ENCODE peak calls at places on chromosomes 16 and 17, in six cellular contexts. One of them, this sample, is unnamed.

GRCh38 chr16:75996491-75996890 is 270.2 kb upstream of the CPHXL start:
- DNase-seq in tibial nerve: no peak
- DNase-seq in heart left ventricle: no peak
- DNase-seq in GM12891: no peak
- DNase-seq in transverse colon: no peak
- DNase-seq in uterus: no peak
- DNase-seq in this sample: no peak

GRCh38 chr17:34068506-34069035 is 186.5 kb upstream of the CCL2 start:
- DNase-seq in tibial nerve: no peak
- DNase-seq in heart left ventricle: no peak
- DNase-seq in GM12891: no peak
- DNase-seq in transverse colon: no peak
- DNase-seq in uterus: no peak
- DNase-seq in this sample: no peak

GRCh38 chr16:11084484-11085024 is 140.2 kb downstream of the CLEC16A start:
- DNase-seq in tibial nerve: no peak
- DNase-seq in heart left ventricle: peak
- DNase-seq in GM12891: no peak
- DNase-seq in transverse colon: no peak
- DNase-seq in uterus: peak
- DNase-seq in this sample: no peak

GRCh38 chr17:59284317-59284716 is 47.1 kb upstream of the YPEL2 start:
- DNase-seq in tibial nerve: no peak
- DNase-seq in heart left ventricle: no peak
- DNase-seq in GM12891: no peak
- DNase-seq in transverse colon: no peak
- DNase-seq in uterus: no peak
- DNase-seq in this sample: no peak

GRCh38 chr17:42667088-42667951 is 8.2 kb downstream of the TUBG2 start:
- DNase-seq in tibial nerve: no peak
- DNase-seq in heart left ventricle: peak
- DNase-seq in GM12891: no peak
- DNase-seq in transverse colon: peak
- DNase-seq in uterus: peak
- DNase-seq in this sample: no peak

GRCh38 chr17:46169913-46170312 is 23.3 kb downstream of the KANSL1 start:
- DNase-seq in tibial nerve: no peak
- DNase-seq in heart left ventricle: no peak
- DNase-seq in GM12891: no peak
- DNase-seq in transverse colon: no peak
- DNase-seq in uterus: no peak
- DNase-seq in this sample: no peak

GRCh38 chr17:53949473-53950090 is 126.9 kb downstream of the KIF2B start:
- DNase-seq in tibial nerve: no peak
- DNase-seq in heart left ventricle: no peak
- DNase-seq in GM12891: no peak
- DNase-seq in transverse colon: no peak
- DNase-seq in uterus: no peak
- DNase-seq in this sample: no peak

GRCh38 chr16:6684076-6684673 is 648.5 kb upstream of the RBFOX1 start:
- DNase-seq in tibial nerve: no peak
- DNase-seq in heart left ventricle: no peak
- DNase-seq in GM12891: peak
- DNase-seq in transverse colon: peak
- DNase-seq in uterus: no peak
- DNase-seq in this sample: peak

GRCh38 chr17:81516439-81516838 is 3.8 kb upstream of the ACTG1 start:
- DNase-seq in tibial nerve: no peak
- DNase-seq in heart left ventricle: no peak
- DNase-seq in GM12891: no peak
- DNase-seq in transverse colon: peak
- DNase-seq in uterus: peak
- DNase-seq in this sample: no peak

GRCh38 chr16:86517652-86518258 is 7.4 kb downstream of the FOXF1 start:
- DNase-seq in tibial nerve: peak
- DNase-seq in heart left ventricle: peak
- DNase-seq in GM12891: no peak
- DNase-seq in transverse colon: peak
- DNase-seq in uterus: peak
- DNase-seq in this sample: no peak

GRCh38 chr16:77993586-77993985 is 28.8 kb upstream of the CLEC3A start:
- DNase-seq in tibial nerve: no peak
- DNase-seq in heart left ventricle: no peak
- DNase-seq in GM12891: no peak
- DNase-seq in transverse colon: no peak
- DNase-seq in uterus: peak
- DNase-seq in this sample: no peak

GRCh38 chr17:65953316-65954147 is 238.4 kb downstream of the CEP112 start:
- DNase-seq in tibial nerve: no peak
- DNase-seq in heart left ventricle: no peak
- DNase-seq in GM12891: no peak
- DNase-seq in transverse colon: no peak
- DNase-seq in uterus: no peak
- DNase-seq in this sample: no peak

GRCh38 chr17:27244481-27245223 is 49.3 kb upstream of the WSB1 start:
- DNase-seq in tibial nerve: peak
- DNase-seq in heart left ventricle: peak
- DNase-seq in GM12891: no peak
- DNase-seq in transverse colon: peak
- DNase-seq in uterus: peak
- DNase-seq in this sample: no peak

GRCh38 chr17:21549107-21549687 is 143.1 kb upstream of the KCNJ18 start:
- DNase-seq in tibial nerve: no peak
- DNase-seq in heart left ventricle: no peak
- DNase-seq in GM12891: no peak
- DNase-seq in transverse colon: no peak
- DNase-seq in uterus: no peak
- DNase-seq in this sample: no peak

GRCh38 chr16:49560018-49560830 is 186.6 kb downstream of the C16orf78 start:
- DNase-seq in tibial nerve: peak
- DNase-seq in heart left ventricle: no peak
- DNase-seq in GM12891: no peak
- DNase-seq in transverse colon: no peak
- DNase-seq in uterus: no peak
- DNase-seq in this sample: no peak

GRCh38 chr16:16041196-16041892 is 91.9 kb downstream of the ABCC1 start:
- DNase-seq in tibial nerve: no peak
- DNase-seq in heart left ventricle: no peak
- DNase-seq in GM12891: no peak
- DNase-seq in transverse colon: no peak
- DNase-seq in uterus: no peak
- DNase-seq in this sample: peak

GRCh38 chr16:80666378-80667257 is 125.8 kb downstream of the DYNLRB2 start:
- DNase-seq in tibial nerve: no peak
- DNase-seq in heart left ventricle: no peak
- DNase-seq in GM12891: no peak
- DNase-seq in transverse colon: no peak
- DNase-seq in uterus: no peak
- DNase-seq in this sample: no peak

GRCh38 chr16:81831722-81832126 is 52.6 kb downstream of the PLCG2 start:
- DNase-seq in tibial nerve: peak
- DNase-seq in heart left ventricle: peak
- DNase-seq in GM12891: peak
- DNase-seq in transverse colon: peak
- DNase-seq in uterus: peak
- DNase-seq in this sample: no peak

GRCh38 chr17:68057531-68057952 is 22.0 kb downstream of the KPNA2 start:
- DNase-seq in tibial nerve: no peak
- DNase-seq in heart left ventricle: no peak
- DNase-seq in GM12891: no peak
- DNase-seq in transverse colon: peak
- DNase-seq in uterus: no peak
- DNase-seq in this sample: no peak

GRCh38 chr16:52398491-52398960 is 148.4 kb downstream of the TOX3 start:
- DNase-seq in tibial nerve: no peak
- DNase-seq in heart left ventricle: no peak
- DNase-seq in GM12891: no peak
- DNase-seq in transverse colon: no peak
- DNase-seq in uterus: no peak
- DNase-seq in this sample: no peak

GRCh38 chr17:20952183-20952582 is 90.6 kb downstream of the USP22 start:
- DNase-seq in tibial nerve: no peak
- DNase-seq in heart left ventricle: no peak
- DNase-seq in GM12891: no peak
- DNase-seq in transverse colon: peak
- DNase-seq in uterus: no peak
- DNase-seq in this sample: no peak

GRCh38 chr16:54107803-54108202 is 178.8 kb downstream of the IRX3 start:
- DNase-seq in tibial nerve: no peak
- DNase-seq in heart left ventricle: no peak
- DNase-seq in GM12891: no peak
- DNase-seq in transverse colon: no peak
- DNase-seq in uterus: no peak
- DNase-seq in this sample: no peak

GRCh38 chr16:89721644-89722391 is 481 bp downstream of the ZNF276 start:
- DNase-seq in tibial nerve: no peak
- DNase-seq in heart left ventricle: peak
- DNase-seq in GM12891: no peak
- DNase-seq in transverse colon: peak
- DNase-seq in uterus: no peak
- DNase-seq in this sample: no peak
- TF ChIP-seq POLR2A in tibial nerve: peak
- TF ChIP-seq POLR2A in heart left ventricle: no peak
- TF ChIP-seq POLR2A in GM12891: no peak
- TF ChIP-seq POLR2A in transverse colon: no peak
- TF ChIP-seq POLR2A in uterus: peak
- TF ChIP-seq POLR2A in this sample: no peak

DNA sequence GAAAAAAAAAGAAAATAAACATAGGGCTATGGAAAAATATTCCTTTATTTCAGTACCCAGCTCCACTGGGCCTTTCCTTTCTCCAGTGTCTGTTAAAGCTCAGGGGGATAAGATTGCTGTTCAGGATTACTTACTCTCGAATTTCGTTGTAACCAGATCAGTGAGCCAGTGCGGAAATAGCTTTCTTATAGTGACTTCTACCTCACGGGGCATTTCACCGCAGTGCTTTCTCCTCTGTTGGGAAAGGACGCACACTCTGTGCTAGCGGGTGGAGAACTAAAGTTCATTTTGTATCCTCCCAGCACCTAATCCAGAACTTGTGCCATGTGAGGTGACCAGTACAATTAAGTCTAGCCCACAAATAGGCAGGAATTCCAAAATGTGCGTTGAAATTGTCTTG is 38.3 kb downstream of the RPA1 start:
- DNase-seq in tibial nerve: no peak
- DNase-seq in heart left ventricle: no peak
- DNase-seq in GM12891: no peak
- DNase-seq in transverse colon: no peak
- DNase-seq in uterus: no peak
- DNase-seq in this sample: no peak
- TF ChIP-seq POLR2A in tibial nerve: no peak
- TF ChIP-seq POLR2A in heart left ventricle: no peak
- TF ChIP-seq POLR2A in GM12891: no peak
- TF ChIP-seq POLR2A in transverse colon: no peak
- TF ChIP-seq POLR2A in uterus: no peak
- TF ChIP-seq POLR2A in this sample: no peak

GRCh38 chr16:14501331-14502255 is 128.5 kb downstream of the PARN start:
- DNase-seq in tibial nerve: peak
- DNase-seq in heart left ventricle: peak
- DNase-seq in GM12891: no peak
- DNase-seq in transverse colon: peak
- DNase-seq in uterus: peak
- DNase-seq in this sample: peak

GRCh38 chr16:14502932-14503741 is 126.9 kb downstream of the PARN start:
- DNase-seq in tibial nerve: no peak
- DNase-seq in heart left ventricle: no peak
- DNase-seq in GM12891: no peak
- DNase-seq in transverse colon: no peak
- DNase-seq in uterus: no peak
- DNase-seq in this sample: no peak

GRCh38 chr16:14499110-14499509 is 130.9 kb downstream of the PARN start:
- DNase-seq in tibial nerve: no peak
- DNase-seq in heart left ventricle: no peak
- DNase-seq in GM12891: no peak
- DNase-seq in transverse colon: no peak
- DNase-seq in uterus: no peak
- DNase-seq in this sample: no peak

GRCh38 chr16:14500791-14501190 is 129.3 kb downstream of the PARN start:
- DNase-seq in tibial nerve: no peak
- DNase-seq in heart left ventricle: no peak
- DNase-seq in GM12891: no peak
- DNase-seq in transverse colon: no peak
- DNase-seq in uterus: no peak
- DNase-seq in this sample: no peak

DNA sequence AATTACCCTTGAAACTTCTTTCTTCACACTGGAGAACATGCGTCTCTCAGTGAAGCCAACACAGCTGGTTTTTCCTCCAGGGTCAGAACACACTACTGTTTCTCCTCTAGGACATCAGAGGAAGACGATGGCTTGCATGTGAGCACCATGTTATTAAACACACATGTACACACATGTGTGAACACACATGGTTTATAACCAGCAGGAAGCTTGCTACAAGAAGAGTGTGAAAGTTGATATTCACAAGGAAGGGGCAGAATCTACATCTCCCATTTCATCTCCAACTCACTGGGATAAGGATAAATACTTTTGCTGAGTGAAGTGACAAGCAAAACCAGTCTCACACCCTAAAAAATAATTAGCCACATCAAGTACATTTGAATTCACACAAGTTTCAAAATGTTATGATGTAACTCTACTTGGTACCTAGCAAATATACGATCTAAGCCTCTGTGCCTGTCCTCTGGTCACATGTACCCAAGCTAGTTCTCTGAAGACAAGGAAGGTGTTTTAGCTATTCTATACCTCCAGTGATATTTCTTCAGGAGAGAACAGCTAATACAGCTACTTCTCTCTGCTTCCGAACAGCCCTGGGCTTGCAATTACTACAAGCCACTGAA is 127.7 kb downstream of the PARN start:
- DNase-seq in tibial nerve: no peak
- DNase-seq in heart left ventricle: no peak
- DNase-seq in GM12891: no peak
- DNase-seq in transverse colon: no peak
- DNase-seq in uterus: no peak
- DNase-seq in this sample: no peak
- TF ChIP-seq POLR2A in tibial nerve: no peak
- TF ChIP-seq POLR2A in heart left ventricle: no peak
- TF ChIP-seq POLR2A in GM12891: no peak
- TF ChIP-seq POLR2A in transverse colon: no peak
- TF ChIP-seq POLR2A in uterus: no peak
- TF ChIP-seq POLR2A in this sample: no peak

GRCh38 chr17:8226536-8227237 is 16.3 kb upstream of the AURKB start:
- DNase-seq in tibial nerve: peak
- DNase-seq in heart left ventricle: peak
- DNase-seq in GM12891: no peak
- DNase-seq in transverse colon: peak
- DNase-seq in uterus: peak
- DNase-seq in this sample: peak
- TF ChIP-seq POLR2A in tibial nerve: no peak
- TF ChIP-seq POLR2A in heart left ventricle: no peak
- TF ChIP-seq POLR2A in GM12891: no peak
- TF ChIP-seq POLR2A in transverse colon: peak
- TF ChIP-seq POLR2A in uterus: no peak
- TF ChIP-seq POLR2A in this sample: peak

This sample was measured in H1.